ENCODE peak calls at places on chromosome 2, in nine cellular contexts. One of them, this sample, is unnamed.

GRCh38 chr2:160109939-160110673 is 47.7 kb upstream of the PLA2R1 start:
- DNase-seq in Peyer's patch: peak
- DNase-seq in ELR: peak
- DNase-seq in epithelial cell of esophagus: peak
- DNase-seq in stimulated activated CD8-positive, alpha-beta memory T cell treated with anti-CD3 and anti-CD28 coated beads, Interleukin-2, amount 100 ng/mL, for 48 hours: peak
- DNase-seq in gastrocnemius medialis: peak
- DNase-seq in progenitor cell of endocrine pancreas: peak
- DNase-seq in kidney tubule cell: peak
- DNase-seq in EH: peak
- DNase-seq in this sample: peak

GRCh38 chr2:170929686-170930050 is 615 bp downstream of the GORASP2 start:
- DNase-seq in Peyer's patch: peak
- DNase-seq in ELR: peak
- DNase-seq in epithelial cell of esophagus: peak
- DNase-seq in stimulated activated CD8-positive, alpha-beta memory T cell treated with anti-CD3 and anti-CD28 coated beads, Interleukin-2, amount 100 ng/mL, for 48 hours: peak
- DNase-seq in gastrocnemius medialis: peak
- DNase-seq in progenitor cell of endocrine pancreas: peak
- DNase-seq in kidney tubule cell: peak
- DNase-seq in EH: peak
- DNase-seq in this sample: peak

GRCh38 chr2:29238497-29238896 is 123.3 kb downstream of the CLIP4 start:
- DNase-seq in Peyer's patch: peak
- DNase-seq in ELR: peak
- DNase-seq in epithelial cell of esophagus: peak
- DNase-seq in stimulated activated CD8-positive, alpha-beta memory T cell treated with anti-CD3 and anti-CD28 coated beads, Interleukin-2, amount 100 ng/mL, for 48 hours: no peak
- DNase-seq in gastrocnemius medialis: no peak
- DNase-seq in progenitor cell of endocrine pancreas: no peak
- DNase-seq in kidney tubule cell: peak
- DNase-seq in EH: peak
- DNase-seq in this sample: peak

GRCh38 chr2:25322313-25322712 is 19.4 kb downstream of the DNMT3A start:
- DNase-seq in Peyer's patch: no peak
- DNase-seq in ELR: no peak
- DNase-seq in epithelial cell of esophagus: no peak
- DNase-seq in stimulated activated CD8-positive, alpha-beta memory T cell treated with anti-CD3 and anti-CD28 coated beads, Interleukin-2, amount 100 ng/mL, for 48 hours: no peak
- DNase-seq in gastrocnemius medialis: no peak
- DNase-seq in progenitor cell of endocrine pancreas: no peak
- DNase-seq in kidney tubule cell: no peak
- DNase-seq in EH: no peak
- DNase-seq in this sample: peak

GRCh38 chr2:191679818-191680600 is 2.1 kb downstream of the NABP1 start:
- DNase-seq in Peyer's patch: no peak
- DNase-seq in ELR: peak
- DNase-seq in epithelial cell of esophagus: peak
- DNase-seq in stimulated activated CD8-positive, alpha-beta memory T cell treated with anti-CD3 and anti-CD28 coated beads, Interleukin-2, amount 100 ng/mL, for 48 hours: no peak
- DNase-seq in gastrocnemius medialis: no peak
- DNase-seq in progenitor cell of endocrine pancreas: no peak
- DNase-seq in kidney tubule cell: peak
- DNase-seq in EH: peak
- DNase-seq in this sample: no peak

GRCh38 chr2:44974064-44974715 is 32.7 kb downstream of the SIX3 start:
- DNase-seq in Peyer's patch: no peak
- DNase-seq in ELR: peak
- DNase-seq in epithelial cell of esophagus: peak
- DNase-seq in stimulated activated CD8-positive, alpha-beta memory T cell treated with anti-CD3 and anti-CD28 coated beads, Interleukin-2, amount 100 ng/mL, for 48 hours: no peak
- DNase-seq in gastrocnemius medialis: no peak
- DNase-seq in progenitor cell of endocrine pancreas: no peak
- DNase-seq in kidney tubule cell: peak
- DNase-seq in EH: peak
- DNase-seq in this sample: no peak

GRCh38 chr2:172472441-172473051 is 45.2 kb downstream of the ITGA6 start:
- DNase-seq in Peyer's patch: no peak
- DNase-seq in ELR: no peak
- DNase-seq in epithelial cell of esophagus: no peak
- DNase-seq in stimulated activated CD8-positive, alpha-beta memory T cell treated with anti-CD3 and anti-CD28 coated beads, Interleukin-2, amount 100 ng/mL, for 48 hours: no peak
- DNase-seq in gastrocnemius medialis: no peak
- DNase-seq in progenitor cell of endocrine pancreas: no peak
- DNase-seq in kidney tubule cell: no peak
- DNase-seq in EH: no peak
- DNase-seq in this sample: no peak

GRCh38 chr2:158204741-158205165 is 103.1 kb downstream of the UPP2 start:
- DNase-seq in Peyer's patch: no peak
- DNase-seq in ELR: no peak
- DNase-seq in epithelial cell of esophagus: no peak
- DNase-seq in stimulated activated CD8-positive, alpha-beta memory T cell treated with anti-CD3 and anti-CD28 coated beads, Interleukin-2, amount 100 ng/mL, for 48 hours: no peak
- DNase-seq in gastrocnemius medialis: no peak
- DNase-seq in progenitor cell of endocrine pancreas: no peak
- DNase-seq in kidney tubule cell: peak
- DNase-seq in EH: peak
- DNase-seq in this sample: no peak

GRCh38 chr2:233418761-233419625 is 64.7 kb downstream of the DGKD start:
- DNase-seq in Peyer's patch: no peak
- DNase-seq in ELR: peak
- DNase-seq in epithelial cell of esophagus: peak
- DNase-seq in stimulated activated CD8-positive, alpha-beta memory T cell treated with anti-CD3 and anti-CD28 coated beads, Interleukin-2, amount 100 ng/mL, for 48 hours: peak
- DNase-seq in gastrocnemius medialis: peak
- DNase-seq in progenitor cell of endocrine pancreas: no peak
- DNase-seq in kidney tubule cell: no peak
- DNase-seq in EH: peak
- DNase-seq in this sample: peak

GRCh38 chr2:111119004-111119846 is 1.5 kb upstream of the BCL2L11 start:
- DNase-seq in Peyer's patch: peak
- DNase-seq in ELR: no peak
- DNase-seq in epithelial cell of esophagus: no peak
- DNase-seq in stimulated activated CD8-positive, alpha-beta memory T cell treated with anti-CD3 and anti-CD28 coated beads, Interleukin-2, amount 100 ng/mL, for 48 hours: peak
- DNase-seq in gastrocnemius medialis: no peak
- DNase-seq in progenitor cell of endocrine pancreas: no peak
- DNase-seq in kidney tubule cell: no peak
- DNase-seq in EH: no peak
- DNase-seq in this sample: peak

GRCh38 chr2:132761437-132761836 is 91.4 kb upstream of the LYPD1 start:
- DNase-seq in Peyer's patch: no peak
- DNase-seq in ELR: no peak
- DNase-seq in epithelial cell of esophagus: no peak
- DNase-seq in stimulated activated CD8-positive, alpha-beta memory T cell treated with anti-CD3 and anti-CD28 coated beads, Interleukin-2, amount 100 ng/mL, for 48 hours: no peak
- DNase-seq in gastrocnemius medialis: no peak
- DNase-seq in progenitor cell of endocrine pancreas: no peak
- DNase-seq in kidney tubule cell: no peak
- DNase-seq in EH: no peak
- DNase-seq in this sample: no peak

GRCh38 chr2:40256008-40256407 is 195.9 kb downstream of the SLC8A1 start:
- DNase-seq in Peyer's patch: no peak
- DNase-seq in ELR: no peak
- DNase-seq in epithelial cell of esophagus: no peak
- DNase-seq in stimulated activated CD8-positive, alpha-beta memory T cell treated with anti-CD3 and anti-CD28 coated beads, Interleukin-2, amount 100 ng/mL, for 48 hours: no peak
- DNase-seq in gastrocnemius medialis: no peak
- DNase-seq in progenitor cell of endocrine pancreas: no peak
- DNase-seq in kidney tubule cell: no peak
- DNase-seq in EH: no peak
- DNase-seq in this sample: no peak

GRCh38 chr2:27638709-27639108 is 9.9 kb downstream of the GPN1 start:
- DNase-seq in Peyer's patch: no peak
- DNase-seq in ELR: peak
- DNase-seq in epithelial cell of esophagus: peak
- DNase-seq in stimulated activated CD8-positive, alpha-beta memory T cell treated with anti-CD3 and anti-CD28 coated beads, Interleukin-2, amount 100 ng/mL, for 48 hours: no peak
- DNase-seq in gastrocnemius medialis: no peak
- DNase-seq in progenitor cell of endocrine pancreas: no peak
- DNase-seq in kidney tubule cell: peak
- DNase-seq in EH: peak
- DNase-seq in this sample: no peak

GRCh38 chr2:43340945-43341356 is 114.5 kb upstream of the ZFP36L2 start:
- DNase-seq in Peyer's patch: no peak
- DNase-seq in ELR: peak
- DNase-seq in epithelial cell of esophagus: peak
- DNase-seq in stimulated activated CD8-positive, alpha-beta memory T cell treated with anti-CD3 and anti-CD28 coated beads, Interleukin-2, amount 100 ng/mL, for 48 hours: no peak
- DNase-seq in gastrocnemius medialis: no peak
- DNase-seq in progenitor cell of endocrine pancreas: no peak
- DNase-seq in kidney tubule cell: peak
- DNase-seq in EH: peak
- DNase-seq in this sample: no peak

GRCh38 chr2:181892795-181893435 is 1.4 kb downstream of the ITPRID2 start:
- DNase-seq in Peyer's patch: no peak
- DNase-seq in ELR: peak
- DNase-seq in epithelial cell of esophagus: peak
- DNase-seq in stimulated activated CD8-positive, alpha-beta memory T cell treated with anti-CD3 and anti-CD28 coated beads, Interleukin-2, amount 100 ng/mL, for 48 hours: no peak
- DNase-seq in gastrocnemius medialis: no peak
- DNase-seq in progenitor cell of endocrine pancreas: no peak
- DNase-seq in kidney tubule cell: peak
- DNase-seq in EH: peak
- DNase-seq in this sample: no peak

GRCh38 chr2:43068730-43069517 is 157.5 kb downstream of the ZFP36L2 start:
- DNase-seq in Peyer's patch: no peak
- DNase-seq in ELR: no peak
- DNase-seq in epithelial cell of esophagus: peak
- DNase-seq in stimulated activated CD8-positive, alpha-beta memory T cell treated with anti-CD3 and anti-CD28 coated beads, Interleukin-2, amount 100 ng/mL, for 48 hours: no peak
- DNase-seq in gastrocnemius medialis: no peak
- DNase-seq in progenitor cell of endocrine pancreas: no peak
- DNase-seq in kidney tubule cell: no peak
- DNase-seq in EH: no peak
- DNase-seq in this sample: no peak

GRCh38 chr2:108922141-108922915 is 66.7 kb downstream of the EDAR start:
- DNase-seq in Peyer's patch: peak
- DNase-seq in ELR: peak
- DNase-seq in epithelial cell of esophagus: peak
- DNase-seq in stimulated activated CD8-positive, alpha-beta memory T cell treated with anti-CD3 and anti-CD28 coated beads, Interleukin-2, amount 100 ng/mL, for 48 hours: no peak
- DNase-seq in gastrocnemius medialis: no peak
- DNase-seq in progenitor cell of endocrine pancreas: no peak
- DNase-seq in kidney tubule cell: peak
- DNase-seq in EH: peak
- DNase-seq in this sample: no peak

GRCh38 chr2:121036226-121036692 is 248.7 kb downstream of the TFCP2L1 start:
- DNase-seq in Peyer's patch: no peak
- DNase-seq in ELR: no peak
- DNase-seq in epithelial cell of esophagus: no peak
- DNase-seq in stimulated activated CD8-positive, alpha-beta memory T cell treated with anti-CD3 and anti-CD28 coated beads, Interleukin-2, amount 100 ng/mL, for 48 hours: no peak
- DNase-seq in gastrocnemius medialis: no peak
- DNase-seq in progenitor cell of endocrine pancreas: no peak
- DNase-seq in kidney tubule cell: no peak
- DNase-seq in EH: no peak
- DNase-seq in this sample: no peak

GRCh38 chr2:232502901-232503791 is 15.5 kb upstream of the ECEL1 start:
- DNase-seq in Peyer's patch: no peak
- DNase-seq in ELR: peak
- DNase-seq in epithelial cell of esophagus: peak
- DNase-seq in stimulated activated CD8-positive, alpha-beta memory T cell treated with anti-CD3 and anti-CD28 coated beads, Interleukin-2, amount 100 ng/mL, for 48 hours: peak
- DNase-seq in gastrocnemius medialis: no peak
- DNase-seq in progenitor cell of endocrine pancreas: no peak
- DNase-seq in kidney tubule cell: no peak
- DNase-seq in EH: peak
- DNase-seq in this sample: peak

GRCh38 chr2:160207804-160208661 is 8.0 kb upstream of the ITGB6 start:
- DNase-seq in Peyer's patch: peak
- DNase-seq in ELR: peak
- DNase-seq in epithelial cell of esophagus: peak
- DNase-seq in stimulated activated CD8-positive, alpha-beta memory T cell treated with anti-CD3 and anti-CD28 coated beads, Interleukin-2, amount 100 ng/mL, for 48 hours: no peak
- DNase-seq in gastrocnemius medialis: peak
- DNase-seq in progenitor cell of endocrine pancreas: no peak
- DNase-seq in kidney tubule cell: peak
- DNase-seq in EH: peak
- DNase-seq in this sample: peak

GRCh38 chr2:178244812-178245211 is 50.5 kb downstream of the OSBPL6 start:
- DNase-seq in Peyer's patch: no peak
- DNase-seq in ELR: no peak
- DNase-seq in epithelial cell of esophagus: no peak
- DNase-seq in stimulated activated CD8-positive, alpha-beta memory T cell treated with anti-CD3 and anti-CD28 coated beads, Interleukin-2, amount 100 ng/mL, for 48 hours: no peak
- DNase-seq in gastrocnemius medialis: no peak
- DNase-seq in progenitor cell of endocrine pancreas: no peak
- DNase-seq in kidney tubule cell: no peak
- DNase-seq in EH: peak
- DNase-seq in this sample: no peak

GRCh38 chr2:7736646-7737305 is 819.6 kb downstream of the RNF144A start:
- DNase-seq in Peyer's patch: no peak
- DNase-seq in ELR: peak
- DNase-seq in epithelial cell of esophagus: peak
- DNase-seq in stimulated activated CD8-positive, alpha-beta memory T cell treated with anti-CD3 and anti-CD28 coated beads, Interleukin-2, amount 100 ng/mL, for 48 hours: no peak
- DNase-seq in gastrocnemius medialis: no peak
- DNase-seq in progenitor cell of endocrine pancreas: no peak
- DNase-seq in kidney tubule cell: peak
- DNase-seq in EH: peak
- DNase-seq in this sample: no peak

GRCh38 chr2:61085883-61086282 is 20.2 kb downstream of the SANBR start:
- DNase-seq in Peyer's patch: no peak
- DNase-seq in ELR: no peak
- DNase-seq in epithelial cell of esophagus: no peak
- DNase-seq in stimulated activated CD8-positive, alpha-beta memory T cell treated with anti-CD3 and anti-CD28 coated beads, Interleukin-2, amount 100 ng/mL, for 48 hours: no peak
- DNase-seq in gastrocnemius medialis: no peak
- DNase-seq in progenitor cell of endocrine pancreas: no peak
- DNase-seq in kidney tubule cell: no peak
- DNase-seq in EH: no peak
- DNase-seq in this sample: no peak

GRCh38 chr2:172640389-172640788 is 84.5 kb downstream of the PDK1 start:
- DNase-seq in Peyer's patch: no peak
- DNase-seq in ELR: peak
- DNase-seq in epithelial cell of esophagus: no peak
- DNase-seq in stimulated activated CD8-positive, alpha-beta memory T cell treated with anti-CD3 and anti-CD28 coated beads, Interleukin-2, amount 100 ng/mL, for 48 hours: no peak
- DNase-seq in gastrocnemius medialis: no peak
- DNase-seq in progenitor cell of endocrine pancreas: no peak
- DNase-seq in kidney tubule cell: no peak
- DNase-seq in EH: no peak
- DNase-seq in this sample: no peak

GRCh38 chr2:120830096-120830830 is 94.6 kb downstream of the GLI2 start:
- DNase-seq in Peyer's patch: peak
- DNase-seq in ELR: no peak
- DNase-seq in epithelial cell of esophagus: no peak
- DNase-seq in stimulated activated CD8-positive, alpha-beta memory T cell treated with anti-CD3 and anti-CD28 coated beads, Interleukin-2, amount 100 ng/mL, for 48 hours: no peak
- DNase-seq in gastrocnemius medialis: no peak
- DNase-seq in progenitor cell of endocrine pancreas: no peak
- DNase-seq in kidney tubule cell: no peak
- DNase-seq in EH: no peak
- DNase-seq in this sample: no peak

GRCh38 chr2:113011108-113011507 is 5.8 kb downstream of the IL36A start:
- DNase-seq in Peyer's patch: no peak
- DNase-seq in ELR: no peak
- DNase-seq in epithelial cell of esophagus: no peak
- DNase-seq in stimulated activated CD8-positive, alpha-beta memory T cell treated with anti-CD3 and anti-CD28 coated beads, Interleukin-2, amount 100 ng/mL, for 48 hours: no peak
- DNase-seq in gastrocnemius medialis: no peak
- DNase-seq in progenitor cell of endocrine pancreas: no peak
- DNase-seq in kidney tubule cell: no peak
- DNase-seq in EH: no peak
- DNase-seq in this sample: no peak

GRCh38 chr2:85015653-85016360 is 44.8 kb downstream of the KCMF1 start:
- DNase-seq in Peyer's patch: no peak
- DNase-seq in ELR: no peak
- DNase-seq in epithelial cell of esophagus: no peak
- DNase-seq in stimulated activated CD8-positive, alpha-beta memory T cell treated with anti-CD3 and anti-CD28 coated beads, Interleukin-2, amount 100 ng/mL, for 48 hours: no peak
- DNase-seq in gastrocnemius medialis: no peak
- DNase-seq in progenitor cell of endocrine pancreas: no peak
- DNase-seq in kidney tubule cell: no peak
- DNase-seq in EH: peak
- DNase-seq in this sample: no peak

GRCh38 chr2:52880872-52881271 is 886.7 kb upstream of the CHAC2 start:
- DNase-seq in Peyer's patch: no peak
- DNase-seq in ELR: no peak
- DNase-seq in epithelial cell of esophagus: peak
- DNase-seq in stimulated activated CD8-positive, alpha-beta memory T cell treated with anti-CD3 and anti-CD28 coated beads, Interleukin-2, amount 100 ng/mL, for 48 hours: no peak
- DNase-seq in gastrocnemius medialis: no peak
- DNase-seq in progenitor cell of endocrine pancreas: no peak
- DNase-seq in kidney tubule cell: no peak
- DNase-seq in EH: no peak
- DNase-seq in this sample: no peak

GRCh38 chr2:38352336-38352735 is 24.7 kb downstream of the ATL2 start:
- DNase-seq in Peyer's patch: no peak
- DNase-seq in ELR: no peak
- DNase-seq in epithelial cell of esophagus: no peak
- DNase-seq in stimulated activated CD8-positive, alpha-beta memory T cell treated with anti-CD3 and anti-CD28 coated beads, Interleukin-2, amount 100 ng/mL, for 48 hours: no peak
- DNase-seq in gastrocnemius medialis: no peak
- DNase-seq in progenitor cell of endocrine pancreas: no peak
- DNase-seq in kidney tubule cell: no peak
- DNase-seq in EH: no peak
- DNase-seq in this sample: no peak

GRCh38 chr2:191845876-191846786 is 757 bp downstream of the CAVIN2 start:
- DNase-seq in Peyer's patch: no peak
- DNase-seq in ELR: no peak
- DNase-seq in epithelial cell of esophagus: no peak
- DNase-seq in stimulated activated CD8-positive, alpha-beta memory T cell treated with anti-CD3 and anti-CD28 coated beads, Interleukin-2, amount 100 ng/mL, for 48 hours: no peak
- DNase-seq in gastrocnemius medialis: no peak
- DNase-seq in progenitor cell of endocrine pancreas: no peak
- DNase-seq in kidney tubule cell: no peak
- DNase-seq in EH: no peak
- DNase-seq in this sample: no peak

GRCh38 chr2:54635554-54636152 is 87.8 kb upstream of the EML6 start:
- DNase-seq in Peyer's patch: no peak
- DNase-seq in ELR: peak
- DNase-seq in epithelial cell of esophagus: no peak
- DNase-seq in stimulated activated CD8-positive, alpha-beta memory T cell treated with anti-CD3 and anti-CD28 coated beads, Interleukin-2, amount 100 ng/mL, for 48 hours: no peak
- DNase-seq in gastrocnemius medialis: no peak
- DNase-seq in progenitor cell of endocrine pancreas: no peak
- DNase-seq in kidney tubule cell: peak
- DNase-seq in EH: peak
- DNase-seq in this sample: no peak

This sample was measured in activated naive CD8-positive, alpha-beta T cell treated with anti-CD3 and anti-CD28 coated beads, Interleukin-2, amount 50 U/mL, for 24 hours.